ENCODE peak calls at places on chromosome 13, in ten cellular contexts. H, S, O, N, C, E, U, K, I and A are unnamed samples.

GRCh38 chr13:74024856-74025255 is 109.3 kb downstream of the KLF12 start:
- DNase-seq in C (no peak), H (no peak), S (no peak), N (no peak), U (no peak), E (no peak), I (no peak), K (no peak), O (no peak), A (no peak)

GRCh38 chr13:24276310-24276709 is 33.1 kb upstream of the C1QTNF9 start:
- DNase-seq in S (no peak), O (no peak), N (no peak), K (no peak), U (no peak), I (no peak), C (no peak), E (no peak), H (no peak), A (no peak)

GRCh38 chr13:32751340-32751739 is 165.1 kb downstream of the PDS5B start:
- DNase-seq in H (no peak), E (no peak), K (no peak), N (no peak), O (no peak), I (no peak), U (no peak), C (no peak), S (no peak), A (no peak)

GRCh38 chr13:76455960-76456359 is 430.2 kb downstream of the KCTD12 start:
- DNase-seq in E (no peak), H (peak), U (no peak), O (no peak), C (no peak), S (no peak), K (no peak), N (no peak), I (no peak), A (peak)

GRCh38 chr13:77519808-77520207 is 15.7 kb upstream of the SCEL start:
- DNase-seq in N (no peak), S (no peak), O (peak), H (no peak), U (no peak), I (no peak), C (no peak), E (no peak), K (no peak), A (no peak)

GRCh38 chr13:33181264-33181663 is 104.3 kb downstream of the STARD13 start:
- DNase-seq in U (no peak), S (no peak), I (no peak), O (no peak), E (no peak), N (no peak), C (no peak), H (no peak), K (no peak), A (no peak)

GRCh38 chr13:23292596-23292995 is 111.8 kb downstream of the SGCG start:
- DNase-seq in S (no peak), I (no peak), K (no peak), U (no peak), E (no peak), C (no peak), O (no peak), H (no peak), N (no peak), A (no peak)

GRCh38 chr13:61812286-61812685 is 396.6 kb upstream of the PCDH20 start:
- DNase-seq in O (no peak), H (no peak), E (no peak), S (no peak), I (no peak), U (no peak), C (no peak), K (no peak), N (no peak), A (no peak)

GRCh38 chr13:60990032-60990733 is 425.5 kb downstream of the PCDH20 start:
- DNase-seq in I (no peak), N (no peak), E (no peak), K (no peak), H (no peak), S (peak), O (no peak), U (no peak), C (no peak), A (no peak)

GRCh38 chr13:109900723-109901122 is 114.3 kb upstream of the IRS2 start:
- DNase-seq in H (no peak), O (no peak), N (no peak), S (no peak), I (no peak), U (no peak), C (no peak), E (no peak), K (no peak), A (no peak)

GRCh38 chr13:23963947-23964346 is 66.6 kb upstream of the C1QTNF9B start:
- DNase-seq in H (no peak), K (no peak), S (no peak), U (no peak), C (no peak), N (no peak), O (no peak), I (no peak), E (no peak), A (no peak)

GRCh38 chr13:77022341-77022740 is 4.6 kb downstream of the FBXL3 start:
- DNase-seq in C (no peak), O (no peak), H (no peak), K (no peak), I (no peak), E (no peak), S (no peak), U (no peak), N (no peak), A (no peak)

GRCh38 chr13:42967660-42968059 is 24.4 kb downstream of the EPSTI1 start:
- DNase-seq in K (no peak), E (no peak), N (no peak), O (no peak), S (no peak), H (no peak), I (no peak), U (no peak), C (no peak), A (no peak)

GRCh38 chr13:50375792-50376191 is 360.5 kb downstream of the KCNRG start:
- DNase-seq in C (no peak), K (no peak), H (no peak), O (no peak), U (no peak), N (no peak), I (peak), E (no peak), S (no peak), A (peak)

GRCh38 chr13:28739376-28739775 is 20.6 kb upstream of the SLC46A3 start:
- DNase-seq in C (no peak), O (no peak), H (no peak), N (no peak), U (no peak), E (no peak), K (no peak), I (no peak), S (no peak), A (no peak)

GRCh38 chr13:19957320-19958118 is 1.0 kb upstream of the ZMYM2 start:
- DNase-seq in N (peak), U (peak), I (no peak), K (peak), H (no peak), E (peak), C (peak), O (no peak), S (peak), A (peak)
- H3K4me3 ChIP-seq in N (peak), U (peak), I (peak), K (peak), H (peak), E (peak), C (peak), O (peak), S (peak), A (peak)

GRCh38 chr13:41914552-41914951 is 46.4 kb downstream of the VWA8 start:
- DNase-seq in O (no peak), I (no peak), E (no peak), H (no peak), C (no peak), N (no peak), S (no peak), K (no peak), U (no peak), A (no peak)

GRCh38 chr13:41919031-41919740 is 41.7 kb downstream of the VWA8 start:
- DNase-seq in O (no peak), K (no peak), H (no peak), C (no peak), U (no peak), E (no peak), S (no peak), I (no peak), N (no peak), A (peak)

GRCh38 chr13:41915096-41915495 is 45.8 kb downstream of the VWA8 start:
- DNase-seq in H (no peak), K (no peak), S (no peak), O (peak), C (no peak), E (no peak), I (peak), N (no peak), U (no peak), A (no peak)

GRCh38 chr13:41917641-41918040 is 43.3 kb downstream of the VWA8 start:
- DNase-seq in U (no peak), K (no peak), S (no peak), C (no peak), E (no peak), O (no peak), H (peak), I (peak), N (no peak), A (no peak)

DNA sequence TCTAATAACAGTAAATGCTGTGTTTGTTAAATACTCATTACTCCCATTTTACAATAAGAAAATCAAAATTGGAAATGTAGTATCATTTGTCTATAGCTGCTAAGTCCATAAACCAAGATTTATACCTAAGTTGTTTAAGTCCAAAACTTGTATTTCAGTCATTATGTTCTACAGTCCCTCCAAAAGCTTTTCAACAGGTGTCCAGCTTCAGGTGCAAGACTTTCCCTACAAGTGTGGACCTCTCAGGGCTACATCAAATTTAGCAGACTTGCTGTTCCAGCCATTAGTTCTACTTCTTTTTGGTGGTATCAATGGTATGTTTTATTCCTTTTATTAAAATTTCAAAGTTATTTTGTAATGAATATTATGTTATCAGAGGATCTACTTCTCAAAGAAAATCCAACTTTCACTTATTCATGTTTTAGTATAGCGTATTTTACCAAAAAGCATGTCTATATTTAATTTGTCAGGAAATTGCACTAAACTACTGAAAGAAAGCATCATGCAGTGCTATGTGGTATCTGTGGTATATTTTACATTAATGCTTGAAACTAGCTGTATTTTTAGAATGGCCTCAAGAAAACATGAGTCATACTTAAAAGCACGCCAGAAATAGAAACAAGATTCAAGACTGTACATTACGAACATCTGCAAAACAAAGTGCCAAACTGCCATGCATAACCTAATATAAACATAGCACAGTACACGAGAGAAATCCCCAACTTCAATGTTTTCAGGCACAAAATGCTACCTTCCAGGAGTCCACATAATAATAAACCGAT is 44.5 kb downstream of the VWA8 start:
- DNase-seq in C (no peak), I (peak), E (no peak), H (peak), O (peak), K (no peak), N (no peak), S (no peak), U (no peak), A (no peak)
- H3K4me3 ChIP-seq in C (no peak), I (no peak), E (no peak), H (no peak), O (peak), K (no peak), N (no peak), S (no peak), U (peak), A (no peak)

GRCh38 chr13:57629391-57629804 is 2.1 kb upstream of the PCDH17 start:
- DNase-seq in O (no peak), H (no peak), S (peak), K (peak), I (no peak), C (peak), U (no peak), E (peak), N (no peak), A (no peak)
- H3K4me3 ChIP-seq in O (peak), H (peak), S (peak), K (peak), I (peak), C (peak), U (peak), E (no peak), N (peak), A (no peak)

DNA sequence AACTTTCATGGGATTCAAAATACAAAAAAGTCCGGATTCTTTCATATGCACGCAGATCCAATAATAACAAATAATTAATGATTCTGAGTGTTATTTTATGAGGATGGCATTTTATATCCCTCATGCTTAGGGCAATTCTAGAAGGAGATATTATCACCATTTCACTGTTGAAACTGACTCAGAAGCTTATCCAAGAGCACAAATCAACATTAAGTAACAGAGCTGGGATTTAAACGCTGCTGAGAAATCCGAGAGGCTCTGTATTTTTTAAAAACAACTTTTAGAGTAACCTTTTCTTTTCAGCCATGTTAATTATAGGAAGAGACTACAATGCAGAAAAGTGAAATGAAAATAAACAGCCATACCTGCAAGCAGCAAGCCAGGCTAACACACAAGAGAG is 30.3 kb downstream of the ATP7B start:
- DNase-seq in S (no peak), I (no peak), N (no peak), O (no peak), E (no peak), C (no peak), K (no peak), U (no peak), H (no peak), A (no peak)
- H3K4me3 ChIP-seq in S (no peak), I (no peak), N (no peak), O (no peak), E (no peak), C (no peak), K (no peak), U (no peak), H (no peak), A (no peak)

GRCh38 chr13:108897955-108898354 is 268.5 kb downstream of the MYO16 start:
- DNase-seq in N (no peak), K (no peak), I (no peak), C (no peak), S (no peak), O (no peak), U (no peak), H (no peak), E (no peak), A (peak)
- H3K4me3 ChIP-seq in N (no peak), K (no peak), I (no peak), C (no peak), S (no peak), O (peak), U (no peak), H (no peak), E (no peak), A (peak)

DNA sequence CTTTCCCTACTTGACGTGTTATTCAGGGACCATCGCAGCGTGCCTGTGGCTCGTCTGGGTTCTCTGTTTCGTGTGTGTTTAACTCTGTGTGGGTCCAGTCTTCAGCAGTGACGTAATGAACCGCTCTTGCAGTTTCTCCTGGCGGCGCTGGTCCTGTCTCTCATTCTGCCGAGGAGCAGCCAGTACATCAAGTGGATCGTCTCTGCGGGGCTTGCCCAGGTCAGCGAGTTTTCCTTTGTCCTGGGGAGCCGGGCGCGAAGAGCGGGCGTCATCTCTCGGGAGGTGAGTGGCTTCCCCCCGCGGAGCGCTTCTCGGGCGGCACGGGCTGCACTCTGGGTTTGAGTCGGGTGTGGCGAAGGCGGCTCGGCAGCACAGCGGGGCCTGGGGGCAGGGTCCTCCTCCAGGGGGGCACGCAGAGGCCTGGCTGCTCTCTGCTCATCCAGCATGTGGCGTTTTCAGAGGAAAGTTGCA is 36.3 kb upstream of the TFDP1 start:
- DNase-seq in E (peak), K (peak), U (no peak), I (no peak), S (peak), H (no peak), C (no peak), N (peak), O (no peak), A (no peak)
- H3K4me3 ChIP-seq in E (no peak), K (peak), U (no peak), I (no peak), S (no peak), H (no peak), C (no peak), N (no peak), O (no peak), A (no peak)

GRCh38 chr13:66996503-66996902 is 233.6 kb downstream of the PCDH9 start:
- DNase-seq in O (no peak), U (no peak), N (no peak), K (no peak), I (no peak), E (no peak), S (no peak), C (no peak), H (no peak), A (no peak)

GRCh38 chr13:66992683-66993082 is 237.5 kb downstream of the PCDH9 start:
- DNase-seq in C (no peak), U (no peak), I (no peak), E (no peak), K (no peak), N (no peak), H (no peak), S (no peak), O (no peak), A (no peak)

GRCh38 chr13:66994097-66994496 is 236.0 kb downstream of the PCDH9 start:
- DNase-seq in I (no peak), K (peak), S (peak), O (no peak), U (peak), C (peak), E (peak), N (peak), H (peak), A (peak)

GRCh38 chr13:66995366-66995663 is 234.8 kb downstream of the PCDH9 start:
- DNase-seq in I (no peak), N (no peak), E (no peak), K (no peak), U (no peak), C (no peak), H (no peak), S (no peak), O (no peak), A (no peak)

GRCh38 chr13:66994498-66995365 is 235.4 kb downstream of the PCDH9 start:
- DNase-seq in E (no peak), N (no peak), I (no peak), U (no peak), O (no peak), H (no peak), C (no peak), K (no peak), S (no peak), A (no peak)
- H3K4me3 ChIP-seq in E (peak), N (peak), I (no peak), U (peak), O (no peak), H (no peak), C (peak), K (peak), S (peak), A (peak)

GRCh38 chr13:21139374-21139773 is 37.0 kb downstream of the SKA3 start:
- DNase-seq in K (no peak), I (no peak), S (peak), H (no peak), U (no peak), C (no peak), E (no peak), N (no peak), O (no peak), A (no peak)
- H3K4me3 ChIP-seq in K (peak), I (peak), S (peak), H (peak), U (peak), C (peak), E (peak), N (peak), O (peak), A (peak)